ENCODE peak calls at places on chromosomes 12 and 14, in eight cellular contexts. W, C, L, I, Y, G, J and B are unnamed samples.
A peak's percentile ranks its signal among the peaks of the same experiment; 100 is the strongest.

GRCh38 chr14:90381999-90382451 is 14.8 kb upstream of the CALM1 start:
- DNase-seq in W (no peak), C (no peak), L (no peak), I (no peak), Y (no peak), G (no peak), J (peak; percentile 65), B (no peak)

GRCh38 chr12:67991158-67991557 is 1.9 kb downstream of the IFNG-AS1 start:
- DNase-seq in W (no peak), C (no peak), L (no peak), I (no peak), Y (no peak), G (peak; percentile 43), J (peak; percentile 72), B (no peak)

GRCh38 chr14:103721334-103722120 is 5.9 kb downstream of the ZFYVE21 start:
- DNase-seq in W (no peak), C (no peak), L (no peak), I (no peak), Y (no peak), G (no peak), J (no peak), B (no peak)

GRCh38 chr12:122819209-122819805 is 15.9 kb upstream of the HIP1R start:
- DNase-seq in W (no peak), C (no peak), L (no peak), I (peak; percentile 21), Y (no peak), G (no peak), J (no peak), B (no peak)

GRCh38 chr14:96852823-96853422 is 55.7 kb downstream of the VRK1 start:
- DNase-seq in W (peak; percentile 81), C (peak; percentile 46), L (no peak), I (no peak), Y (peak; percentile 23), G (peak; percentile 18), J (no peak), B (peak; percentile 45)

GRCh38 chr12:508145-508544 is 48.4 kb downstream of the B4GALNT3 start:
- DNase-seq in W (no peak), C (no peak), L (no peak), I (no peak), Y (no peak), G (no peak), J (no peak), B (no peak)

GRCh38 chr14:61930101-61930857 is 168.1 kb downstream of the SNAPC1 start:
- DNase-seq in W (no peak), C (no peak), L (no peak), I (no peak), Y (no peak), G (no peak), J (no peak), B (no peak)

GRCh38 chr12:55724940-55725309 is 3.9 kb downstream of the CD63 start:
- DNase-seq in W (no peak), C (no peak), L (no peak), I (peak; percentile 64), Y (no peak), G (no peak), J (no peak), B (no peak)

GRCh38 chr14:53953002-53953827 is 3.4 kb downstream of the BMP4 start:
- DNase-seq in W (peak; percentile 90), C (peak; percentile 94), L (peak; percentile 85), I (peak; percentile 95), Y (no peak), G (no peak), J (no peak), B (peak; percentile 82)

GRCh38 chr12:14716848-14717444 is 20.5 kb upstream of the GUCY2C start:
- DNase-seq in W (peak; percentile 57), C (peak; percentile 32), L (no peak), I (no peak), Y (peak; percentile 23), G (peak; percentile 45), J (peak; percentile 48), B (peak; percentile 50)

GRCh38 chr14:51877807-51878206 is 17.4 kb downstream of the GNG2 start:
- DNase-seq in W (no peak), C (no peak), L (no peak), I (no peak), Y (no peak), G (no peak), J (peak; percentile 42), B (no peak)

GRCh38 chr14:68476212-68476964 is 316.5 kb downstream of the ZFP36L1 start:
- DNase-seq in W (peak; percentile 94), C (no peak), L (no peak), I (no peak), Y (peak; percentile 71), G (no peak), J (no peak), B (no peak)

GRCh38 chr12:112602150-112602549 is 183.4 kb downstream of the PTPN11 start:
- DNase-seq in W (no peak), C (no peak), L (no peak), I (no peak), Y (no peak), G (no peak), J (no peak), B (peak; percentile 90)

GRCh38 chr12:11652351-11653040 is 3.0 kb downstream of the ETV6 start:
- DNase-seq in W (peak; percentile 57), C (no peak), L (no peak), I (no peak), Y (no peak), G (no peak), J (no peak), B (peak; percentile 18)

GRCh38 chr14:76958020-76958965 is 70.2 kb downstream of the IRF2BPL start:
- DNase-seq in W (no peak), C (no peak), L (no peak), I (no peak), Y (no peak), G (no peak), J (peak; percentile 35), B (no peak)

GRCh38 chr14:61694039-61694438 is 1.3 kb upstream of the HIF1A start:
- DNase-seq in W (no peak), C (no peak), L (no peak), I (no peak), Y (no peak), G (no peak), J (no peak), B (no peak)

GRCh38 chr12:72074956-72075355 is 136.3 kb downstream of the TPH2 start:
- DNase-seq in W (no peak), C (no peak), L (no peak), I (no peak), Y (no peak), G (no peak), J (no peak), B (no peak)

GRCh38 chr12:29562167-29562776 is 64.8 kb upstream of the OVCH1 start:
- DNase-seq in W (peak; percentile 96), C (peak; percentile 38), L (no peak), I (no peak), Y (no peak), G (no peak), J (no peak), B (no peak)

GRCh38 chr12:112941528-112942335 is 3.5 kb downstream of the OAS3 start:
- DNase-seq in W (no peak), C (no peak), L (no peak), I (no peak), Y (no peak), G (no peak), J (no peak), B (no peak)

GRCh38 chr14:71529855-71530254 is 402.4 kb upstream of the RGS6 start:
- DNase-seq in W (peak; percentile 56), C (no peak), L (no peak), I (no peak), Y (no peak), G (no peak), J (no peak), B (no peak)

GRCh38 chr12:41053046-41053445 is 135.1 kb upstream of the PDZRN4 start:
- DNase-seq in W (no peak), C (no peak), L (no peak), I (no peak), Y (no peak), G (no peak), J (no peak), B (no peak)

GRCh38 chr14:68951051-68951797 is 27.9 kb downstream of the ACTN1 start:
- DNase-seq in W (peak; percentile 98), C (no peak), L (peak; percentile 100), I (peak; percentile 95), Y (peak; percentile 93), G (no peak), J (no peak), B (no peak)

GRCh38 chr12:178715-179109 is 35.2 kb downstream of the SLC6A12 start:
- DNase-seq in W (no peak), C (no peak), L (no peak), I (no peak), Y (no peak), G (no peak), J (no peak), B (no peak)

GRCh38 chr12:85835810-85836715 is at the start of gene RASSF9:
- DNase-seq in W (peak; percentile 81), C (no peak), L (no peak), I (peak; percentile 79), Y (no peak), G (no peak), J (no peak), B (no peak)
- H3K4me1 ChIP-seq in W (no peaks in the 10 kb centered on the region), C (peaks cover 7% of the 10 kb centered on the region), L (peaks cover 33% of the 10 kb centered on the region), I (no peaks in the 10 kb centered on the region), Y (peaks cover 24% of the 10 kb centered on the region), G (no peaks in the 10 kb centered on the region), J (no peaks in the 10 kb centered on the region), B (no peaks in the 10 kb centered on the region)

GRCh38 chr14:94026886-94027469 is 838 bp downstream of the OTUB2 start:
- DNase-seq in W (no peak), C (no peak), L (no peak), I (no peak), Y (no peak), G (peak; percentile 11), J (no peak), B (no peak)
- H3K4me3 ChIP-seq in W (peak overlapping the region; percentile 50), C (peak overlapping the region; percentile 80), L (peak overlapping the region; percentile 33), I (no peak overlapping the region), Y (peak overlapping the region; percentile 34), G (peak overlapping the region; percentile 42), J (peak overlapping the region; percentile 56), B (peak overlapping the region; percentile 34)

GRCh38 chr12:38201461-38202276 is 114.9 kb upstream of the ALG10B start:
- DNase-seq in W (no peak), C (no peak), L (no peak), I (no peak), Y (no peak), G (no peak), J (no peak), B (no peak)
- H3K9me3 ChIP-seq in W (no peaks in the 10 kb centered on the region), C (no peaks in the 10 kb centered on the region), L (no peaks in the 10 kb centered on the region), I (no peaks in the 10 kb centered on the region), Y (peaks cover 7% of the 10 kb centered on the region), G (no peaks in the 10 kb centered on the region), J (no peaks in the 10 kb centered on the region), B (no peaks in the 10 kb centered on the region)

DNA sequence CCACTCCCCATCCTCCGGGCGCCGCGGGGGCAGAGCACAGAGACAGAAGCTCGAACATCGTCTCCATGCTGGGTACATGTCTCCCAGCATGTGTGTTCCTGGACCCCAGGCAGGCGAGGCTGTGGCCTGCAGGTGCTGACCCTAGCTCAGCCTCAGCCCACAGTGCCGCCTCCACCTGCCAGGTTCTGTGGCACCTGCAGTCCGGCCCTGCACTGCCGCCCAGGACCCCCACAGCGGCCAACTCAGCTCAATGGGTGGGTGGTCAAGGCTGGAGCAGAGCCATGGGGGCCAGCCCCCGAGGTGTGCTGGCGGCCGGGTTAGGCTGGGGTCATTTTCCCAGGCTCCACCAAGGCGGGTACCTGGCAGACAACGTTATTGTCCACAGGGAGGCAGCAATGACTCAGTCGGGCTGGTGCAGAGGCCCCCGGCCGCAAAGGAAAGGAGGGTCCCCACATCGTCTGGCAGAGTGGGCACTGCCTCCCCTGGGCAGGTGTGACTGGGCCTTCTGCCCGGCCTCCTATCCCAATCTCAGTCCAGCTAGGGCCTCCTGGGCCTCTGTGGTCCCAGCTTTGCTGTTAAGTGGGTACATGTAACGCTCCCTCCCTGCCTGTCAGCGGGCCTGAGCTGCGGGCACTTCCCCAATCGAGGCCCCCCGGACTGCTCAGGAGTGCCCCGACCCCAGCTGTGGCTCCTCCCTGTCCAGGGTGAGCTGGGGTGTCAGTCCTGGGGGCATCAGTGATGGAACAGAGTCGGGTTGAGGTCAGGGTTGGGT is 20.2 kb upstream of the NUDT14 start:
- DNase-seq in W (no peak), C (no peak), L (no peak), I (no peak), Y (no peak), G (no peak), J (peak; percentile 36), B (no peak)
- H3K4me1 ChIP-seq in W (peaks cover 2% of the 10 kb centered on the region), C (peaks cover 9% of the 10 kb centered on the region), L (peaks cover 9% of the 10 kb centered on the region), I (no peaks in the 10 kb centered on the region), Y (peaks cover 11% of the 10 kb centered on the region), G (peaks cover 36% of the 10 kb centered on the region), J (peaks cover 30% of the 10 kb centered on the region), B (no peaks in the 10 kb centered on the region)